ENCODE peak calls at places on chromosomes 5 and 9, in nine cellular contexts. H, I, T, U, J, W, Y, N and M are unnamed samples.

GRCh38 chr5:139882961-139883539 is 87.4 kb downstream of the PSD2 start:
- DNase-seq in H (no peak), I (no peak), T (no peak), U (peak), J (no peak), W (no peak), Y (no peak), N (no peak), M (no peak)

GRCh38 chr9:134712922-134713321 is 71.3 kb downstream of the COL5A1 start:
- DNase-seq in H (no peak), I (no peak), T (no peak), U (no peak), J (no peak), W (no peak), Y (no peak), N (no peak), M (no peak)

GRCh38 chr9:112971415-112971814 is 40.6 kb downstream of the ZNF883 start:
- DNase-seq in H (peak), I (peak), T (peak), U (peak), J (peak), W (no peak), Y (peak), N (peak), M (peak)

GRCh38 chr9:98644011-98644410 is 64.7 kb downstream of the GABBR2 start:
- DNase-seq in H (no peak), I (no peak), T (peak), U (no peak), J (no peak), W (no peak), Y (no peak), N (no peak), M (no peak)

GRCh38 chr9:5879419-5880181 is 11.1 kb upstream of the MLANA start:
- DNase-seq in H (no peak), I (peak), T (peak), U (peak), J (peak), W (no peak), Y (no peak), N (no peak), M (no peak)

GRCh38 chr9:73133042-73133651 is 18.5 kb upstream of the ANXA1 start:
- DNase-seq in H (no peak), I (no peak), T (no peak), U (no peak), J (no peak), W (no peak), Y (no peak), N (no peak), M (no peak)

GRCh38 chr9:98168952-98169488 is 23.4 kb downstream of the CORO2A start:
- DNase-seq in H (peak), I (peak), T (no peak), U (peak), J (no peak), W (no peak), Y (peak), N (peak), M (peak)

GRCh38 chr9:136409557-136410455 is 608 bp downstream of the ENTR1 start:
- DNase-seq in H (no peak), I (peak), T (peak), U (peak), J (no peak), W (no peak), Y (peak), N (peak), M (no peak)

GRCh38 chr5:5141625-5142527 is 1.7 kb downstream of the ADAMTS16 start:
- DNase-seq in H (peak), I (peak), T (peak), U (peak), J (peak), W (no peak), Y (peak), N (no peak), M (peak)

GRCh38 chr9:17532461-17532860 is 46.4 kb upstream of the SH3GL2 start:
- DNase-seq in H (no peak), I (no peak), T (no peak), U (no peak), J (no peak), W (no peak), Y (no peak), N (no peak), M (no peak)

GRCh38 chr9:123157216-123157615 is 111.2 kb downstream of the STRBP start:
- DNase-seq in H (no peak), I (no peak), T (no peak), U (no peak), J (no peak), W (no peak), Y (no peak), N (no peak), M (no peak)

DNA sequence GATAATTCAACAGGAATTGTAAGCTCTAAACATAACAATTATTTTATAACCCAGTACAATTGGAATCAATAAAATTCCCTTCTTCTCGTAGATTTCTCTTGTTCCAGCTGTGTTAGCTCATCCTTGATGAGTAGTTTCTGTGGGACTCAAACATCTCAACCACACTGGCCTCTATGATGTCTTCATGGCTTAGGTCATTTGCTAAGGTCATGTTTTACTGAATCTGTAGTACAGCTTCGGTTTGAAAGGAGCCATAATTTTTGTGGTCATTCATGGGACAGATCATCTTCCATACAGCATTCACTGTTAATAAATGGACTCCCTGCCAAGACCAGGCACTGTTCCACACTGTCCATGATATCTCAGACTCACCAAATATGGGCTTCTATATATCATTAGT is 369.0 kb upstream of the RFX3 start:
- DNase-seq in H (no peak), I (no peak), T (peak), U (no peak), J (no peak), W (no peak), Y (no peak), N (no peak), M (no peak)
- TF ChIP-seq CTCF in H (no peak), I (no peak), T (no peak), U (no peak), J (no peak), W (no peak), Y (no peak), N (no peak), M (no peak)

GRCh38 chr9:127792417-127793031 is 6.7 kb downstream of the CDK9 start:
- DNase-seq in H (no peak), I (no peak), T (no peak), U (no peak), J (no peak), W (no peak), Y (no peak), N (no peak), M (no peak)

GRCh38 chr9:127790094-127790855 is 4.4 kb downstream of the CDK9 start:
- DNase-seq in H (no peak), I (no peak), T (no peak), U (no peak), J (no peak), W (no peak), Y (no peak), N (no peak), M (no peak)

GRCh38 chr9:127789179-127789578 is 3.3 kb downstream of the CDK9 start:
- DNase-seq in H (no peak), I (no peak), T (no peak), U (no peak), J (no peak), W (no peak), Y (no peak), N (no peak), M (no peak)

GRCh38 chr9:127793093-127793708 is 7.4 kb downstream of the CDK9 start:
- DNase-seq in H (no peak), I (no peak), T (no peak), U (no peak), J (no peak), W (no peak), Y (no peak), N (no peak), M (no peak)

GRCh38 chr9:127791085-127791484 is 5.3 kb downstream of the CDK9 start:
- DNase-seq in H (no peak), I (no peak), T (no peak), U (no peak), J (no peak), W (no peak), Y (no peak), N (no peak), M (no peak)
- TF ChIP-seq CTCF in H (peak), I (no peak), T (no peak), U (no peak), J (no peak), W (no peak), Y (no peak), N (no peak), M (no peak)

DNA sequence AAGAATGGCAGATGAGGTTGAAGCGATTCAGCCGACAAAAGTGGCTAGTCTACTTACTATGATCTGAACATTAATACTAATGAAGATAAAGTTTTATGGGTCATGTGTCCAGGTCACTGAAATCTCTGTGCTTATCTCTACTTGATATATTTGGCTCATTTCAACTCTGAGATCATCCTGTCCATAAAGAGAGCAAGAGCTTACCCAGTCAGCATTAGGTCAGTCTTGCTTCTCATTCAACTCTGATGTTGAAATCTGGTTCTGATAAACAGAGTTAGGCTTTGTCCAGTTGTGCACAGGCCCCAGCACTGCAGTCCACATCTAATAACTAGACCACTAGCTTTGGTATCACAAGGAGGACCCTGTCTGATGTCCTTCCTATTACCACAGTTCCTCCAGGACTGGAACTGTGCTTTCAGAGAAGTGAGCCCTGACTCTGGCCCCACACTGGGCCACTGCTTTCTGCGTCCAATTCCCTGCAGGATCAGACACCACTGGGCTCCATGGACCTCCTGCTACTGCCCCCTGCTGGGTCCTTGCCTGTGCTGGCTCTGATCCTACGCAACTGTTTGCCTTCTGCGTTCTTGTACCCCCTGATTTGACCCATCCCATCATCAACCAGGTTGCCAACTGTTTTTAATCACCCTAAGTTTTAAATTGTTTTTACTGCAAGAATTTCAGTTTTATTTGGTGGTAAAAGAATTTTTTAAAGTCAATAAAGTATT is 23.7 kb upstream of the FAM120A start:
- DNase-seq in H (no peak), I (no peak), T (no peak), U (peak), J (no peak), W (no peak), Y (peak), N (peak), M (peak)
- TF ChIP-seq CTCF in H (no peak), I (peak), T (no peak), U (peak), J (no peak), W (no peak), Y (no peak), N (no peak), M (no peak)

GRCh38 chr5:91311697-91312501 is 71.2 kb downstream of the ARRDC3 start:
- DNase-seq in H (no peak), I (peak), T (peak), U (no peak), J (peak), W (peak), Y (no peak), N (no peak), M (no peak)
- TF ChIP-seq CTCF in H (no peak), I (no peak), T (no peak), U (peak), J (no peak), W (no peak), Y (no peak), N (no peak), M (no peak)

GRCh38 chr9:87725900-87726709 is at the start of gene CTSL:
- DNase-seq in H (peak), I (peak), T (peak), U (peak), J (peak), W (peak), Y (peak), N (peak), M (peak)
- TF ChIP-seq CTCF in H (peak), I (peak), T (peak), U (peak), J (peak), W (no peak), Y (no peak), N (no peak), M (peak)

GRCh38 chr5:53123702-53124101 is 14.1 kb upstream of the MOCS2 start:
- DNase-seq in H (no peak), I (peak), T (peak), U (no peak), J (no peak), W (no peak), Y (no peak), N (no peak), M (no peak)
- TF ChIP-seq CTCF in H (peak), I (peak), T (peak), U (no peak), J (no peak), W (no peak), Y (no peak), N (no peak), M (no peak)

DNA sequence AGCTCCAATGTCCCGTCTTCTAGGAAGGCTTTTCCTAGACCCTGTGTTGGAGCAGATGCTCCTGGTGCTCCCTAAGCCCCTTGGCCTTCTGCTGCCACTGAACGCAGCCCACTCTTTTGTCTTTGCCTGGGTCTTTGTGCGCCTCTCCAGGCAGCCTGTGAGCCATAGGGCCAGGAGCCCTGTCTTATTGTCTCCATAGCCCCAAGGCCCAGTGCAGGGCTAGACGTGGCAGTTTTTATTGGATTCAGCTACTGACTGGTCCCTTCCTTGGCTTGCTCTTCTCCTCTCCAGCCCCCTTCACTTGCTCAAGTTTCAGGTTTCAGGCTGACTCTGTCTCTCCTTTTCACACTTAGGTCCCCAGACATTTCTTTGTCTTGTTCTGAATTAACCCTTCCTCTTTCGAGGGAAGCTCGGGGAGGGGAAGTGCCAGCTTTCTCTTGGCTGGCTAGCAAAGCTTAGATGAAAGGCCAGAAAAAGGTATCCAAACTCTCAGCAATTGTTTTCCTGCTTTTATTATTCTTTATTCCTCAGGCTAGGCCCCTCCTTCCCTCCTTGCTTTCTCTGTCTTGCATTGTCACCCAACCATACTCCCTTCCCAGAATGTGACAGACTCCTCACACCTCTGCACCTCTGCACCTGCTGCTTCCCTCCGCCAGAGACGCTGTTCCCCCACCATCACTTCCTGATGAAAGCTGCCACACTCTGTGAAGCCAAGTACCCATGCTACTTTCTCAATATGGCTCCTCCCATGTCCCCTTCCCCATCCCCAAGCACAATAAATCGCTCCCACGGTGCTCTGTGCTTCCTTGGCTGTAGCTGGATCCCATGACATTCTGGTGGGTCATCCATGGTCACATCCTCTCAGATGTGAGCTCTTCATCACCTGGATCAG is 101.6 kb upstream of the CPEB4 start:
- DNase-seq in H (no peak), I (no peak), T (no peak), U (no peak), J (no peak), W (no peak), Y (no peak), N (no peak), M (no peak)
- TF ChIP-seq CTCF in H (no peak), I (no peak), T (no peak), U (no peak), J (no peak), W (no peak), Y (no peak), N (no peak), M (no peak)

GRCh38 chr5:152306386-152306785 is 98.7 kb downstream of the NMUR2 start:
- DNase-seq in H (no peak), I (no peak), T (no peak), U (no peak), J (no peak), W (no peak), Y (no peak), N (no peak), M (no peak)
- TF ChIP-seq CTCF in H (no peak), I (no peak), T (no peak), U (no peak), J (no peak), W (no peak), Y (no peak), N (no peak), M (no peak)

GRCh38 chr5:15002791-15003190 is 131.2 kb upstream of the ANKH start:
- DNase-seq in H (no peak), I (no peak), T (peak), U (no peak), J (no peak), W (no peak), Y (no peak), N (no peak), M (no peak)

GRCh38 chr5:15002183-15002582 is 130.6 kb upstream of the ANKH start:
- DNase-seq in H (no peak), I (no peak), T (no peak), U (no peak), J (no peak), W (no peak), Y (no peak), N (no peak), M (no peak)

GRCh38 chr5:15004506-15004905 is 132.9 kb upstream of the ANKH start:
- DNase-seq in H (no peak), I (no peak), T (no peak), U (no peak), J (no peak), W (no peak), Y (no peak), N (no peak), M (no peak)

GRCh38 chr5:15001512-15001911 is 129.9 kb upstream of the ANKH start:
- DNase-seq in H (no peak), I (no peak), T (no peak), U (no peak), J (no peak), W (no peak), Y (no peak), N (no peak), M (no peak)

GRCh38 chr5:15003511-15003920 is 131.9 kb upstream of the ANKH start:
- DNase-seq in H (peak), I (peak), T (peak), U (peak), J (peak), W (no peak), Y (peak), N (peak), M (peak)
- TF ChIP-seq CTCF in H (peak), I (peak), T (peak), U (peak), J (peak), W (peak), Y (peak), N (peak), M (peak)